ENCODE peak calls at places on chromosomes 2 and 18, in ten cellular contexts. K, E, P, J, O, X, R, L, G and S are unnamed samples.

GRCh38 chr2:6447209-6447608 is 418.5 kb downstream of the CMPK2 start:
- DNase-seq in K (no peak), E (no peak), P (no peak), J (no peak), O (no peak), X (no peak), R (no peak), L (no peak), G (no peak), S (no peak)

GRCh38 chr2:43484323-43484930 is 111.4 kb downstream of the THADA start:
- DNase-seq in K (peak; percentile 34), E (no peak), P (peak; percentile 88), J (peak; percentile 90), O (no peak), X (no peak), R (peak; percentile 85), L (no peak), G (peak; percentile 34), S (peak; percentile 17)

GRCh38 chr2:27081984-27082772 is 3.8 kb downstream of the EMILIN1 start:
- DNase-seq in K (no peak), E (no peak), P (no peak), J (no peak), O (no peak), X (no peak), R (no peak), L (no peak), G (no peak), S (no peak)

GRCh38 chr2:133674433-133675331 is 106.4 kb upstream of the NCKAP5 start:
- DNase-seq in K (peak; percentile 67), E (no peak), P (no peak), J (peak; percentile 52), O (peak; percentile 82), X (no peak), R (peak; percentile 90), L (no peak), G (peak; percentile 78), S (no peak)

GRCh38 chr18:8480506-8481328 is 128.5 kb upstream of the RAB12 start:
- DNase-seq in K (peak; percentile 48), E (peak; percentile 62), P (peak; percentile 54), J (peak; percentile 75), O (peak; percentile 61), X (no peak), R (peak; percentile 74), L (no peak), G (peak; percentile 64), S (no peak)

GRCh38 chr2:159362816-159363251 is 76.3 kb upstream of the WDSUB1 start:
- DNase-seq in K (no peak), E (no peak), P (no peak), J (peak; percentile 95), O (no peak), X (no peak), R (peak; percentile 92), L (no peak), G (no peak), S (no peak)

GRCh38 chr2:24009680-24010476 is at the start of gene MFSD2B:
- DNase-seq in K (no peak), E (peak; percentile 57), P (no peak), J (peak; percentile 31), O (no peak), X (no peak), R (peak; percentile 13), L (no peak), G (peak; percentile 71), S (peak; percentile 38)

GRCh38 chr2:201363857-201364560 is 6.9 kb upstream of the FLACC1 start:
- DNase-seq in K (peak; percentile 8), E (no peak), P (peak; percentile 48), J (peak; percentile 78), O (no peak), X (peak; percentile 20), R (peak; percentile 73), L (peak; percentile 45), G (peak; percentile 59), S (peak; percentile 25)

GRCh38 chr2:30566675-30567074 is 119.6 kb downstream of the LCLAT1 start:
- DNase-seq in K (no peak), E (no peak), P (no peak), J (no peak), O (no peak), X (no peak), R (no peak), L (no peak), G (peak; percentile 27), S (no peak)

GRCh38 chr2:122391726-122392125 is 636.3 kb downstream of the TSN start:
- DNase-seq in K (no peak), E (no peak), P (no peak), J (no peak), O (no peak), X (no peak), R (no peak), L (no peak), G (no peak), S (no peak)

GRCh38 chr2:227436436-227436835 is 35.5 kb upstream of the AGFG1 start:
- DNase-seq in K (no peak), E (no peak), P (no peak), J (no peak), O (no peak), X (no peak), R (no peak), L (no peak), G (no peak), S (no peak)

GRCh38 chr2:219404954-219405353 is 13.2 kb upstream of the DES start:
- DNase-seq in K (no peak), E (no peak), P (no peak), J (no peak), O (no peak), X (no peak), R (no peak), L (no peak), G (no peak), S (no peak)

GRCh38 chr2:2747797-2748301 is 416.8 kb upstream of the MYT1L start:
- DNase-seq in K (no peak), E (no peak), P (no peak), J (no peak), O (no peak), X (no peak), R (no peak), L (no peak), G (no peak), S (no peak)